ENCODE peak calls at places on chromosomes 2 and 18, in five cellular contexts. W is left lung; C is CD8-positive, alpha-beta T cell; O is kidney; Z is brain microvascular endothelial cell. S is an unnamed sample. For H3K36me3, the result is how much of the 10 kb centered on the place peaks cover.

GRCh38 chr2:217166241-217166640 is 306.4 kb upstream of the TNP1 start:
- DNase-seq in O (no peak), Z (peak), W (no peak), C (no peak), S (peak)

GRCh38 chr2:19542796-19543195 is 184.4 kb upstream of the OSR1 start:
- DNase-seq in C (no peak), W (no peak), Z (no peak), O (no peak), S (no peak)

GRCh38 chr2:190069936-190070696 is 7.6 kb upstream of the MSTN start:
- DNase-seq in W (no peak), C (no peak), Z (peak), O (no peak), S (peak)

GRCh38 chr2:119011162-119011909 is 69.3 kb downstream of the MARCO start:
- DNase-seq in C (peak), Z (peak), W (peak), O (peak), S (peak)

GRCh38 chr2:29000481-29000880 is 19.4 kb downstream of the TOGARAM2 start:
- DNase-seq in C (peak), W (peak), Z (no peak), O (no peak), S (no peak)

GRCh38 chr2:37625781-37626548 is 45.5 kb downstream of the CDC42EP3 start:
- DNase-seq in C (peak), W (no peak), Z (no peak), O (peak), S (no peak)

GRCh38 chr2:185658766-185659165 is 79.8 kb upstream of the FSIP2 start:
- DNase-seq in C (no peak), Z (no peak), O (no peak), W (no peak), S (no peak)

GRCh38 chr18:11989174-11989573 is 7.9 kb downstream of the IMPA2 start:
- DNase-seq in W (peak), C (no peak), Z (no peak), O (peak), S (no peak)

GRCh38 chr2:10972683-10973433 is 61.1 kb downstream of the KCNF1 start:
- DNase-seq in O (peak), Z (no peak), W (no peak), C (no peak), S (no peak)

GRCh38 chr2:133829686-133830085 is 261.4 kb upstream of the NCKAP5 start:
- DNase-seq in Z (no peak), W (no peak), O (no peak), C (no peak), S (no peak)
- H3K27ac ChIP-seq in Z (no peak), W (no peak), O (no peak), C (no peak), S (no peak)

GRCh38 chr2:44245068-44245861 is 30.0 kb upstream of the SLC3A1 start:
- DNase-seq in Z (no peak), C (no peak), W (no peak), O (no peak), S (no peak)

GRCh38 chr2:44244135-44244871 is 31.0 kb upstream of the SLC3A1 start:
- DNase-seq in W (peak), C (peak), O (no peak), Z (peak), S (peak)

GRCh38 chr2:44246436-44246835 is 28.8 kb upstream of the SLC3A1 start:
- DNase-seq in C (no peak), O (no peak), W (no peak), Z (no peak), S (no peak)

GRCh38 chr2:44246840-44247369 is 28.4 kb upstream of the SLC3A1 start:
- DNase-seq in C (no peak), W (no peak), Z (no peak), O (no peak), S (no peak)

DNA sequence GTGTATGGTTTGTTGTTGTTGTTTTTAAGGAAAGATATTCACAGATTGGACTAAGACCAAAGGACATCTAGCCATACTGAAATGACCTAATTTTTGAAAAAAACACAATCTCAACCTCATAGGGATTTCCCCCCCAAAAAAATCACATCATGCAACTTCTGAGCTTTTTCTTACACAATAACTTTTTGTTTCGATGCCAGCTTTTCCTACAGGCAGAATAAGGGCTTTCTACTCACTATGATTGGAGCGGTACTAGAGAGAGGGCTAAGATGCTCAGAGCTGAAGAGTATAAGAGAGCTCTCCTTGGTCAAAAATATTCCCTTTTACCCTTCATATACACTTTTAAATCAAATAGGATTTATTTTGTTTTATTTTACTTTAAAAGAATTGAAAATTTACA is 32.4 kb upstream of the SLC3A1 start:
- DNase-seq in C (no peak), W (no peak), Z (no peak), O (no peak), S (no peak)
- H3K36me3 ChIP-seq in C (under half), W (under half), Z (under half), O (under half), S (under half)

GRCh38 chr2:181570833-181571661 is 85.9 kb downstream of the CERKL start:
- DNase-seq in O (no peak), Z (no peak), W (no peak), C (no peak), S (no peak)
- TF ChIP-seq CTCF in O (no peak), Z (peak), W (no peak), C (no peak), S (no peak)

DNA sequence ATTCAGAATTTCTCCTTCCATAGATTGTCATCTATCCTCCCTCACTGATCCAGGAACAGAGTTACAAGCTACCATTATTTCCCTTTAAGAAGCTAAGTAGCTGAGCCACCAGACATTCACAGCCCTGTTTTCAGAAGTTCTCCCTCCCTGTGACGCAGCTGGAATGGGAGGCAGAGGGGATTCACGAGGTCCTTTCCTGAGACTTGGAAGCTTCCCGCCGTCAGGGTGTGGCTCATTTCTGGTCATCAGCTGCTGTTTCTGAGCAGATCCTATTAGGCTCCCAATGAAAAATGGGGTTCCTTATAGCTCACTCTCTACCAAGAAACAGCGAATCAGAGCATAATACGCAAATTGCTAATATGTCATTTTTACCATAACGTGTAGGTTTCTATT is 559.4 kb upstream of the ID2 start:
- DNase-seq in C (no peak), O (no peak), W (no peak), Z (no peak), S (no peak)
- H3K27ac ChIP-seq in C (no peak), O (no peak), W (no peak), Z (no peak), S (no peak)

DNA sequence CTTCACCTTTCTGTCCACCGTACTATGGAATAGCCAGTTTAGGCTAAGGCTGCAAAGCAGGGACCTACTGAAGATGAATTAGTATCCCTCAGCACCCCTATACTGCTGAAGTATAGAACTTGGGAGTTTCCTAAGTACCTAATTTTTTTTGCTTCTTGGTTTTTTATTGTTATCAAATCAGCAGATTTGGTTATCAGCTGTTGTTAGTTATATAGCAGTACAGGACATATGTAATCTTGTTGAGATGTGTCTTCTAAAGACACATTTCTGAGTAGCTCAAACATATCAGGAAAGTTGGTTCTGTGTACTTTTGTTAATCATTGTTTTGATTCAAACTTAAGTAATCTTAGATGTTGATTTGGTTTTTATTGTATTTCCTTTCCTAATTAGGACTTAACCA is 5.2 kb downstream of the MYL12A start:
- DNase-seq in O (no peak), Z (no peak), C (no peak), W (no peak), S (no peak)
- H3K36me3 ChIP-seq in O (under half), Z (half or more), C (under half), W (under half), S (under half)

DNA sequence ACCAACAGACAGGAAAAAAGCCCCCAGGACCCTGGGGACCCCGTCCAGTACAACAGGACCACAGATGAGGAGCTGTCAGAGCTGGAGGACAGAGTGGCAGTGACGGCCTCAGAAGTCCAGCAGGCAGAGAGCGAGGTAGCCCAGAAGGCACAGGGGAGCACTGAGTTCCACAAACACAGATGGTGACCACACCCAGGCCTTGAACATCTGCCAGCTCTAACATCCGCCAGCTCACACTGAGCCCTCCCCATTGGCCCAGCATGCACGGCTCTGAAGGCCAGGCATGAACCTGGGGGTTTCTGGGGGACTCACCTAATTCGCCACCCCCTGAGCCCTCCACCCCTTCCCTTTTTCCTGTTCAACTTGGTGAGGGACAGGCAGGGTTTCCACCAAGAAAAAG is 25.6 kb upstream of the PRLH start:
- DNase-seq in O (no peak), Z (peak), W (no peak), C (no peak), S (no peak)
- TF ChIP-seq CTCF in O (no peak), Z (no peak), W (no peak), C (no peak), S (no peak)

DNA sequence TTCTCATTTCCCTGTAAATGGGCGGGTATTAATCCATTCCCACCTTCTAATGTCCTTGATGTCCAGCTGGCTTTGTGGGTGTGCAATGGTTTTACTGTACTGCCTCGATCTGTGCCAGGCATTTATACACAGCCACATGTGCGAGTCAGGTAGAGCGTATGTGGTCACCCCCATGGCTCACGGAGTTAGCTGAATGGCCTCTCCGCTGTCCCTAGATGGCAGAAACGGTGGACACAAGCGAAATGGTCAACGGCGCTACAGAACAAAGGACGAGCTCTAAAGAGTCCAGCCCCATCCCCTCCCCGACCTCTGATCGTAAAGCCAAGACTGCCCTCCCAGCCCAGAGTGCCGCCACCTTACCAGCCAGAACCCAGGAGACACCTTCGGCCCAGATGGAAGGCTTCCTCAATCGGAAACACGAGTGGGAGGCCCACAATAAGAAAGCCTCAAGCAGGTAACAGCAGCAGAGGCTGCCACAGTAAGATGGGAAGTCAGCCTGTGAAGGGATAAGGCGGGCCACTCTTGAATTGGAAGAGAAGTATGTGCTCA is 59.1 kb upstream of the EML6 start:
- DNase-seq in O (no peak), W (no peak), C (no peak), Z (no peak), S (no peak)
- H3K27ac ChIP-seq in O (peak), W (peak), C (no peak), Z (no peak), S (no peak)

S was measured in WERI-Rb-1.